ENCODE peak calls at places on chromosome 3, in six cellular contexts. One of them, this sample, is unnamed.

GRCh38 chr3:150391200-150391599 is 16.9 kb upstream of the TSC22D2 start:
- DNase-seq in fibroblast of mammary gland: peak; percentile 60
- DNase-seq in A549: no peak
- DNase-seq in epithelial cell of esophagus: peak; percentile 34
- DNase-seq in LNCaP clone FGC: no peak
- DNase-seq in SJSA1: no peak
- DNase-seq in this sample: no peak

GRCh38 chr3:55893045-55893664 is 406.0 kb upstream of the WNT5A start:
- DNase-seq in fibroblast of mammary gland: no peak
- DNase-seq in A549: no peak
- DNase-seq in epithelial cell of esophagus: no peak
- DNase-seq in LNCaP clone FGC: no peak
- DNase-seq in SJSA1: peak; percentile 51
- DNase-seq in this sample: no peak

GRCh38 chr3:61832375-61833229 is 271.2 kb downstream of the PTPRG start:
- DNase-seq in fibroblast of mammary gland: no peak
- DNase-seq in A549: no peak
- DNase-seq in epithelial cell of esophagus: no peak
- DNase-seq in LNCaP clone FGC: no peak
- DNase-seq in SJSA1: no peak
- DNase-seq in this sample: no peak

GRCh38 chr3:49316696-49317457 is 23.0 kb downstream of the USP4 start:
- DNase-seq in fibroblast of mammary gland: no peak
- DNase-seq in A549: no peak
- DNase-seq in epithelial cell of esophagus: no peak
- DNase-seq in LNCaP clone FGC: no peak
- DNase-seq in SJSA1: no peak
- DNase-seq in this sample: no peak

GRCh38 chr3:196519738-196520122 is 4.6 kb upstream of the SMCO1 start:
- DNase-seq in fibroblast of mammary gland: no peak
- DNase-seq in A549: no peak
- DNase-seq in epithelial cell of esophagus: no peak
- DNase-seq in LNCaP clone FGC: no peak
- DNase-seq in SJSA1: no peak
- DNase-seq in this sample: no peak

GRCh38 chr3:71441217-71441924 is 142.2 kb downstream of the FOXP1 start:
- DNase-seq in fibroblast of mammary gland: no peak
- DNase-seq in A549: no peak
- DNase-seq in epithelial cell of esophagus: peak; percentile 82
- DNase-seq in LNCaP clone FGC: no peak
- DNase-seq in SJSA1: no peak
- DNase-seq in this sample: no peak

GRCh38 chr3:23459437-23459836 is 256.3 kb downstream of the UBE2E2 start:
- DNase-seq in fibroblast of mammary gland: no peak
- DNase-seq in A549: no peak
- DNase-seq in epithelial cell of esophagus: no peak
- DNase-seq in LNCaP clone FGC: no peak
- DNase-seq in SJSA1: no peak
- DNase-seq in this sample: no peak

GRCh38 chr3:153973722-153974121 is 147.5 kb upstream of the ARHGEF26 start:
- DNase-seq in fibroblast of mammary gland: no peak
- DNase-seq in A549: no peak
- DNase-seq in epithelial cell of esophagus: no peak
- DNase-seq in LNCaP clone FGC: no peak
- DNase-seq in SJSA1: no peak
- DNase-seq in this sample: no peak

GRCh38 chr3:104257486-104257885 is 1109.2 kb upstream of the ALCAM start:
- DNase-seq in fibroblast of mammary gland: no peak
- DNase-seq in A549: no peak
- DNase-seq in epithelial cell of esophagus: no peak
- DNase-seq in LNCaP clone FGC: no peak
- DNase-seq in SJSA1: no peak
- DNase-seq in this sample: no peak

GRCh38 chr3:12756185-12756584 is 2.9 kb downstream of the TMEM40 start:
- DNase-seq in fibroblast of mammary gland: no peak
- DNase-seq in A549: no peak
- DNase-seq in epithelial cell of esophagus: no peak
- DNase-seq in LNCaP clone FGC: no peak
- DNase-seq in SJSA1: no peak
- DNase-seq in this sample: no peak

GRCh38 chr3:12755754-12756153 is 3.3 kb downstream of the TMEM40 start:
- DNase-seq in fibroblast of mammary gland: no peak
- DNase-seq in A549: no peak
- DNase-seq in epithelial cell of esophagus: no peak
- DNase-seq in LNCaP clone FGC: no peak
- DNase-seq in SJSA1: no peak
- DNase-seq in this sample: no peak

GRCh38 chr3:12752803-12753202 is 6.3 kb downstream of the TMEM40 start:
- DNase-seq in fibroblast of mammary gland: no peak
- DNase-seq in A549: no peak
- DNase-seq in epithelial cell of esophagus: no peak
- DNase-seq in LNCaP clone FGC: no peak
- DNase-seq in SJSA1: no peak
- DNase-seq in this sample: no peak

GRCh38 chr3:12753275-12754028 is 5.6 kb downstream of the TMEM40 start:
- DNase-seq in fibroblast of mammary gland: no peak
- DNase-seq in A549: no peak
- DNase-seq in epithelial cell of esophagus: peak; percentile 85
- DNase-seq in LNCaP clone FGC: no peak
- DNase-seq in SJSA1: no peak
- DNase-seq in this sample: no peak

GRCh38 chr3:12754315-12754714 is 4.7 kb downstream of the TMEM40 start:
- DNase-seq in fibroblast of mammary gland: no peak
- DNase-seq in A549: no peak
- DNase-seq in epithelial cell of esophagus: no peak
- DNase-seq in LNCaP clone FGC: no peak
- DNase-seq in SJSA1: no peak
- DNase-seq in this sample: no peak
- H3K4me3 ChIP-seq in fibroblast of mammary gland: no peak overlapping the region
- H3K4me3 ChIP-seq in A549: no peak overlapping the region
- H3K4me3 ChIP-seq in epithelial cell of esophagus: no peak overlapping the region
- H3K4me3 ChIP-seq in LNCaP clone FGC: no peak overlapping the region
- H3K4me3 ChIP-seq in SJSA1: no peak overlapping the region
- H3K4me3 ChIP-seq in this sample: no peak overlapping the region

DNA sequence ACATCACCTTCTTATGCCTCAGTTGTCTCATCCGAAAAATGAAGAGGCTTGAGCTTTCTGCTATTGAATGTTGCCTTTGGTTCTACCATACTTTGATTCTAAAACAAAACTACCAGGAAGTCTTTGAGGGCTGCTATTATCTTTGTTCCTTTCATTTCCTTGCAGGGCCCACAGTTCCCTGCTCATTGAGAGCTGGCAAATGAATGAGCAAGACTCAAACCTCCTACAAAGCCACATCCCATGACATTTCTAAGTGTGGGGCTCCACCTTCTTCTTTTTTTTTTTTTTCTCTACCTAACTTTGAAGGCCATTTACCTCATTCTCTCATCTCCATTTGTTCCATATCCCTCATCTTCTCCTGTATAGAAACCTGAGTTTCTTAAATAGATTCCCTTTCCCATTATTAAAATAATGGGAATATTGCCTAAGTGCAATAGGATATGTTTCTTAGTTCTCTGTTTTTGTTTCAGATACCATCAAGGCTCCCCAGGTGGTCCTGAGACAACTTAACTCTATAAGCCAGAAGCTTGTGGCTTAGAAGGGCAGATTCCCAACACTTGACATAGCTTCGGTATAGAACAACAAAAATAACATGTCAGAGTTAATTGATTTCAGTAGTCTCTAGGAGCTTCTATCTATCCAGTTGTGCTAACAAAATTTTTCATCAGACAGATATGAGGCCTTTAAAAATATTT is 951.5 kb downstream of the TUSC7 start:
- DNase-seq in fibroblast of mammary gland: peak; percentile 63
- DNase-seq in A549: no peak
- DNase-seq in epithelial cell of esophagus: no peak
- DNase-seq in LNCaP clone FGC: no peak
- DNase-seq in SJSA1: peak; percentile 45
- DNase-seq in this sample: no peak
- H3K4me3 ChIP-seq in fibroblast of mammary gland: no peak overlapping the region
- H3K4me3 ChIP-seq in A549: no peak overlapping the region
- H3K4me3 ChIP-seq in epithelial cell of esophagus: no peak overlapping the region
- H3K4me3 ChIP-seq in LNCaP clone FGC: no peak overlapping the region
- H3K4me3 ChIP-seq in SJSA1: no peak overlapping the region
- H3K4me3 ChIP-seq in this sample: no peak overlapping the region

GRCh38 chr3:147943265-147943945 is 534.2 kb downstream of the ZIC1 start:
- DNase-seq in fibroblast of mammary gland: peak; percentile 94
- DNase-seq in A549: peak; percentile 3
- DNase-seq in epithelial cell of esophagus: peak; percentile 72
- DNase-seq in LNCaP clone FGC: no peak
- DNase-seq in SJSA1: peak; percentile 62
- DNase-seq in this sample: no peak
- H3K4me3 ChIP-seq in fibroblast of mammary gland: peak overlapping the region; percentile 19
- H3K4me3 ChIP-seq in A549: no peak overlapping the region
- H3K4me3 ChIP-seq in epithelial cell of esophagus: no peak overlapping the region
- H3K4me3 ChIP-seq in LNCaP clone FGC: no peak overlapping the region
- H3K4me3 ChIP-seq in SJSA1: no peak overlapping the region
- H3K4me3 ChIP-seq in this sample: no peak overlapping the region

DNA sequence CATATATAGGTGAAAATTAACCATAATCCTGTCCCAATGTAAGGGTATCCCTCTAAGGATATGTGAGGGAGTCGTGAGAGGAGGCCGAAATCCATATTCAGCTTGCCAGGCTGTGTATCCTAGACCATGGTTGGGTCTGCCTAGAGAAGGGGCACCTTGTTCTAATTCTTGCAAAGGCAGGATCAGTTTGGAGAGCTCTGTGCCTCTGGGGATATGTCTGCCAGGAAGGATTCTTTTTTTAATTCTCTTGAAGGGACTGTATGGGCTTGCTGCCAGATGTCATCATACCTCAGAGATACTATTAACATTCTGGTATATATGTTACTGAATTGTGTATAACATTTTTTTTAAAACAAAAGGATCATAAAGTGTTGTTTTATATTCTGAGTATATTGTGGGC is 2.4 kb downstream of the ATP1B3 start:
- DNase-seq in fibroblast of mammary gland: peak; percentile 62
- DNase-seq in A549: no peak
- DNase-seq in epithelial cell of esophagus: peak; percentile 26
- DNase-seq in LNCaP clone FGC: no peak
- DNase-seq in SJSA1: no peak
- DNase-seq in this sample: no peak
- H3K4me3 ChIP-seq in fibroblast of mammary gland: peak overlapping the region; percentile 85
- H3K4me3 ChIP-seq in A549: peak overlapping the region; percentile 92
- H3K4me3 ChIP-seq in epithelial cell of esophagus: peak overlapping the region; percentile 95
- H3K4me3 ChIP-seq in LNCaP clone FGC: no peak overlapping the region
- H3K4me3 ChIP-seq in SJSA1: peak overlapping the region; percentile 98
- H3K4me3 ChIP-seq in this sample: peak overlapping the region; percentile 92

DNA sequence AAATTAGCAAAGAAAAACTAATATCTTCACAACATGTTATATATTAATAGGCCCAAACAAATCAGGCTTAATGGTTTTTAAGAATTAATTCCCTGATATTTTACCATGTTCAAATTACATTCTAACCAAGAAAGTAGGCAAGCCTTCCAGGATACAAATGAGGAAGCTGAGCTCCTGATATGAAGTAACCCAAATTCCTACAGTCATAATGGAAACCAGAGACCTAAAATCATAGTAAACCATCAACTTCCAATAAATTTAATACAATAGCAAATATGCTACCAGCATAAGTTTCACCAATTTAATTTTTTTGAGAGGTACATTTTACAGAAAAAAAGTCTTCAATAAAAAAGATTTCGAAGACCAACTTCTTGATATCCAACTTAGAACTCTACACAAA is 3.8 kb downstream of the DCBLD2 start:
- DNase-seq in fibroblast of mammary gland: no peak
- DNase-seq in A549: no peak
- DNase-seq in epithelial cell of esophagus: peak; percentile 32
- DNase-seq in LNCaP clone FGC: no peak
- DNase-seq in SJSA1: no peak
- DNase-seq in this sample: no peak
- H3K4me3 ChIP-seq in fibroblast of mammary gland: peak overlapping the region; percentile 89
- H3K4me3 ChIP-seq in A549: peak overlapping the region; percentile 93
- H3K4me3 ChIP-seq in epithelial cell of esophagus: no peak overlapping the region
- H3K4me3 ChIP-seq in LNCaP clone FGC: no peak overlapping the region
- H3K4me3 ChIP-seq in SJSA1: no peak overlapping the region
- H3K4me3 ChIP-seq in this sample: no peak overlapping the region

DNA sequence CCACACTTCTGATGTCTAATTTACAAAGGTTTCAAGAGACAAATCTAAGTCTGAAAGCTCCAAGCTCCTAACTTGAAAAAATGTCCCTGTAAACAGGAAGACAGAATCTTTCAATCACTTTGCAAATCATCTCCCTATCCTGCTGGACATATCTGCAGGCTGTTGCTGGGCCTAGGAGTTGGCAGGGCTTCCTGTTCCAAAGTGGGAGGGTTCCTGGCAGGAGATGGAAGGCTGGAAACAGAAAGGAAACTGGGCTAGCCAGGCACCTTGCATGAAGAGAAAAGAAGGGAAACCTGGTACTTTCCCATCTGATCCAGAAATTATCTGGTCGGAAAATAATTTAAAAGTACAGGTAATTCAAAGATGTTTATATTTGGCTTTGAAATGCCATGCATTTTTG is 227.3 kb upstream of the IL12A start:
- DNase-seq in fibroblast of mammary gland: peak; percentile 36
- DNase-seq in A549: no peak
- DNase-seq in epithelial cell of esophagus: no peak
- DNase-seq in LNCaP clone FGC: peak; percentile 54
- DNase-seq in SJSA1: no peak
- DNase-seq in this sample: no peak
- H3K4me3 ChIP-seq in fibroblast of mammary gland: no peak overlapping the region
- H3K4me3 ChIP-seq in A549: no peak overlapping the region
- H3K4me3 ChIP-seq in epithelial cell of esophagus: no peak overlapping the region
- H3K4me3 ChIP-seq in LNCaP clone FGC: no peak overlapping the region
- H3K4me3 ChIP-seq in SJSA1: no peak overlapping the region
- H3K4me3 ChIP-seq in this sample: no peak overlapping the region

This sample was measured in CD4-positive, CD25-positive, alpha-beta regulatory T cell.